ENCODE peak calls at places on chromosomes 5 and 9, in ten cellular contexts. U is aorta; L is CD8-positive, alpha-beta T cell; F is HuH-7.5; O is heart left ventricle; I is WTC11; A is activated CD8-positive, alpha-beta memory T cell treated with anti-CD3 and anti-CD28 coated beads for 24 hours; S is neural progenitor cell; B is iris pigment epithelial cell; R is amniotic epithelial cell. T is an unnamed sample.

GRCh38 chr9:131528886-131529505 is 2.1 kb downstream of the UCK1 start:
- DNase-seq in A (no peak), R (no peak), L (no peak), O (no peak), S (no peak), I (no peak), B (no peak), U (no peak), F (no peak), T (no peak)

GRCh38 chr5:21817668-21818419 is 1035.3 kb downstream of the CDH12 start:
- DNase-seq in F (no peak), O (no peak), L (no peak), U (no peak), I (no peak), R (peak), S (no peak), B (peak), A (no peak), T (no peak)

GRCh38 chr9:115167175-115167574 is 49.2 kb upstream of the TNC start:
- DNase-seq in A (no peak), B (peak), I (no peak), S (no peak), F (no peak), O (no peak), U (no peak), R (peak), L (no peak), T (peak)

GRCh38 chr5:129392681-129393080 is 67.4 kb upstream of the ADAMTS19 start:
- DNase-seq in F (no peak), O (no peak), U (no peak), R (no peak), S (no peak), B (no peak), I (no peak), L (no peak), A (no peak), T (no peak)

GRCh38 chr9:129709471-129710460 is 43.1 kb downstream of the PTGES start:
- DNase-seq in A (no peak), F (no peak), R (no peak), B (no peak), U (peak), S (no peak), I (no peak), O (no peak), L (no peak), T (no peak)

GRCh38 chr5:73792687-73793320 is 166.8 kb downstream of the ARHGEF28 start:
- DNase-seq in R (peak), L (peak), S (peak), O (peak), B (peak), I (peak), A (peak), F (no peak), U (peak), T (peak)

GRCh38 chr9:16866542-16866941 is 3.9 kb downstream of the BNC2 start:
- DNase-seq in S (no peak), B (no peak), U (no peak), L (no peak), O (no peak), F (no peak), R (peak), A (no peak), I (no peak), T (no peak)

GRCh38 chr5:7850533-7851239 is at the start of gene CFAP90:
- DNase-seq in I (peak), S (peak), A (no peak), O (peak), F (peak), R (peak), U (peak), L (no peak), B (peak), T (no peak)

GRCh38 chr9:131441441-131441840 is 47.6 kb downstream of the PRRC2B start:
- DNase-seq in A (no peak), R (no peak), L (no peak), O (no peak), U (no peak), I (no peak), F (no peak), S (no peak), B (no peak), T (no peak)

GRCh38 chr5:154857091-154857533 is 1.3 kb upstream of the CNOT8 start:
- DNase-seq in S (peak), U (peak), O (peak), I (no peak), B (peak), F (no peak), A (no peak), L (peak), R (no peak), T (no peak)

GRCh38 chr5:54302267-54302687 is 8.1 kb downstream of the ARL15 start:
- DNase-seq in L (no peak), A (no peak), R (peak), B (peak), F (no peak), O (no peak), U (no peak), I (no peak), S (no peak), T (peak)

GRCh38 chr9:1956958-1957357 is 58.2 kb upstream of the SMARCA2 start:
- DNase-seq in F (no peak), U (no peak), O (no peak), L (no peak), R (no peak), I (no peak), B (no peak), S (no peak), A (no peak), T (no peak)

GRCh38 chr9:21709464-21710058 is 92.9 kb upstream of the MTAP start:
- DNase-seq in A (peak), F (no peak), L (peak), O (peak), U (no peak), B (peak), R (peak), S (peak), I (peak), T (no peak)

GRCh38 chr5:136020383-136021015 is 8.3 kb upstream of the TGFBI start:
- DNase-seq in L (no peak), R (peak), O (no peak), B (peak), F (no peak), U (no peak), S (no peak), A (peak), I (no peak), T (peak)

GRCh38 chr9:128160603-128160987 is 530 bp downstream of the BBLN start:
- DNase-seq in I (no peak), F (peak), B (peak), S (peak), R (no peak), L (peak), U (no peak), A (peak), O (no peak), T (no peak)

GRCh38 chr5:42889311-42889933 is 77.7 kb upstream of the SELENOP start:
- DNase-seq in S (peak), L (peak), A (peak), B (peak), R (peak), I (peak), U (no peak), F (peak), O (peak), T (peak)

T was measured in NCI-H226.